ENCODE peak calls at places on chromosomes 16 and 17, in seven cellular contexts. M is fibroblast of the conjunctiva; Z is lower lobe of right lung; D is GM13976; B is CD8-positive, alpha-beta memory T cell; S is HCT116; J is non-pigmented ciliary epithelial cell. P is an unnamed sample.

GRCh38 chr16:79612207-79612606 is 11.7 kb upstream of the MAF start:
- DNase-seq in M (no peak), Z (no peak), D (no peak), B (no peak), S (no peak), J (no peak), P (no peak)

GRCh38 chr17:45299311-45299710 is 17.5 kb downstream of the MAP3K14 start:
- DNase-seq in M (no peak), Z (no peak), D (no peak), B (no peak), S (no peak), J (no peak), P (no peak)

GRCh38 chr16:17235147-17235817 is 235.5 kb downstream of the XYLT1 start:
- DNase-seq in M (no peak), Z (no peak), D (no peak), B (no peak), S (no peak), J (no peak), P (no peak)

GRCh38 chr17:81429813-81430510 is 34.7 kb downstream of the BAHCC1 start:
- DNase-seq in M (peak), Z (no peak), D (no peak), B (no peak), S (no peak), J (no peak), P (no peak)

GRCh38 chr17:29178750-29179231 is 1.4 kb downstream of the MYO18A start:
- DNase-seq in M (no peak), Z (no peak), D (no peak), B (no peak), S (no peak), J (no peak), P (no peak)

GRCh38 chr17:29726721-29727252 is 104.1 kb upstream of the CORO6 start:
- DNase-seq in M (no peak), Z (no peak), D (no peak), B (no peak), S (no peak), J (no peak), P (no peak)

GRCh38 chr16:24069036-24069590 is 187.0 kb upstream of the CACNG3 start:
- DNase-seq in M (no peak), Z (no peak), D (no peak), B (no peak), S (no peak), J (no peak), P (no peak)

GRCh38 chr16:35629001-35629400 is 2169.6 kb downstream of the TP53TG3F start:
- DNase-seq in M (no peak), Z (no peak), D (no peak), B (no peak), S (no peak), J (no peak), P (no peak)

GRCh38 chr16:66205287-66206167 is 161.0 kb upstream of the CDH5 start:
- DNase-seq in M (no peak), Z (no peak), D (no peak), B (no peak), S (no peak), J (no peak), P (no peak)

GRCh38 chr16:56741399-56741798 is 11.5 kb downstream of the NUP93 start:
- DNase-seq in M (no peak), Z (no peak), D (no peak), B (no peak), S (no peak), J (no peak), P (no peak)

GRCh38 chr17:41910701-41911391 is 7.9 kb downstream of the ACLY start:
- DNase-seq in M (peak), Z (no peak), D (no peak), B (no peak), S (no peak), J (peak), P (no peak)

GRCh38 chr17:40319651-40320550 is 10.9 kb downstream of the RARA start:
- DNase-seq in M (no peak), Z (peak), D (no peak), B (peak), S (no peak), J (no peak), P (no peak)

GRCh38 chr17:82816358-82816757 is 23.5 kb downstream of the ZNF750 start:
- DNase-seq in M (no peak), Z (peak), D (no peak), B (no peak), S (no peak), J (no peak), P (no peak)

GRCh38 chr16:69338557-69339288 is 641 bp downstream of the COG8 start:
- DNase-seq in M (no peak), Z (no peak), D (no peak), B (no peak), S (no peak), J (no peak), P (no peak)

GRCh38 chr16:74744566-74744965 is 30.1 kb downstream of the FA2H start:
- DNase-seq in M (no peak), Z (no peak), D (no peak), B (no peak), S (no peak), J (no peak), P (no peak)

GRCh38 chr17:69477900-69478266 is 63.4 kb downstream of the MAP2K6 start:
- DNase-seq in M (no peak), Z (no peak), D (no peak), B (no peak), S (no peak), J (no peak), P (no peak)

GRCh38 chr16:87391324-87391949 is 699 bp upstream of the MAP1LC3B start:
- DNase-seq in M (no peak), Z (peak), D (no peak), B (no peak), S (no peak), J (no peak), P (no peak)

GRCh38 chr17:77712578-77712977 is 245.9 kb upstream of the TNRC6C start:
- DNase-seq in M (no peak), Z (no peak), D (no peak), B (no peak), S (no peak), J (no peak), P (no peak)

GRCh38 chr17:66665194-66665593 is 169.7 kb upstream of the CACNG5 start:
- DNase-seq in M (no peak), Z (no peak), D (no peak), B (no peak), S (no peak), J (no peak), P (no peak)

GRCh38 chr16:9557266-9557665 is 465.8 kb downstream of the HAPSTR1 start:
- DNase-seq in M (no peak), Z (no peak), D (no peak), B (no peak), S (no peak), J (no peak), P (no peak)

GRCh38 chr16:13392341-13392740 is 490.9 kb downstream of the SHISA9 start:
- DNase-seq in M (no peak), Z (no peak), D (no peak), B (no peak), S (no peak), J (no peak), P (no peak)

GRCh38 chr16:82340531-82340930 is 170.5 kb upstream of the MPHOSPH6 start:
- DNase-seq in M (no peak), Z (no peak), D (no peak), B (no peak), S (no peak), J (no peak), P (no peak)

GRCh38 chr17:28950017-28950751 is 1.1 kb downstream of the PHF12 start:
- DNase-seq in M (no peak), Z (peak), D (peak), B (peak), S (no peak), J (no peak), P (peak)

GRCh38 chr16:1707193-1707790 is 1.3 kb downstream of the MAPK8IP3 start:
- DNase-seq in M (no peak), Z (no peak), D (peak), B (no peak), S (no peak), J (no peak), P (no peak)

GRCh38 chr17:18248300-18248731 is 10.2 kb downstream of the FLII start:
- DNase-seq in M (peak), Z (no peak), D (peak), B (peak), S (no peak), J (no peak), P (peak)

GRCh38 chr17:32909787-32910369 is 18.1 kb upstream of the TMEM98 start:
- DNase-seq in M (peak), Z (no peak), D (peak), B (peak), S (peak), J (peak), P (peak)

GRCh38 chr17:4204676-4205075 is 59.1 kb downstream of the ANKFY1 start:
- DNase-seq in M (peak), Z (no peak), D (no peak), B (no peak), S (no peak), J (peak), P (no peak)

GRCh38 chr16:58661199-58661830 is 23.3 kb downstream of the SLC38A7 start:
- DNase-seq in M (peak), Z (no peak), D (peak), B (no peak), S (peak), J (peak), P (peak)

GRCh38 chr16:74556375-74556922 is 50.5 kb downstream of the GLG1 start:
- DNase-seq in M (no peak), Z (no peak), D (no peak), B (no peak), S (peak), J (no peak), P (no peak)

GRCh38 chr17:45824901-45825492 is 19.7 kb upstream of the SPPL2C start:
- DNase-seq in M (no peak), Z (no peak), D (no peak), B (no peak), S (no peak), J (no peak), P (no peak)

GRCh38 chr17:73644145-73645049 is at the start of gene SDK2:
- DNase-seq in M (no peak), Z (no peak), D (no peak), B (no peak), S (no peak), J (no peak), P (peak)

GRCh38 chr16:66752958-66753357 is 1.5 kb upstream of the DYNC1LI2 start:
- DNase-seq in M (no peak), Z (no peak), D (no peak), B (no peak), S (no peak), J (no peak), P (no peak)

GRCh38 chr16:79286646-79287423 is 313.7 kb downstream of the MAF start:
- DNase-seq in M (no peak), Z (peak), D (peak), B (no peak), S (no peak), J (no peak), P (peak)

GRCh38 chr16:4664538-4665418 is 28.6 kb upstream of the NUDT16L1 start:
- DNase-seq in M (no peak), Z (peak), D (peak), B (peak), S (no peak), J (no peak), P (no peak)

GRCh38 chr17:81687770-81688541 is 4.1 kb downstream of the HGS start:
- DNase-seq in M (no peak), Z (no peak), D (no peak), B (no peak), S (no peak), J (no peak), P (no peak)

GRCh38 chr17:19284005-19284959 is 47.1 kb downstream of the EPN2 start:
- DNase-seq in M (no peak), Z (no peak), D (peak), B (no peak), S (no peak), J (no peak), P (peak)